ENCODE peak calls at places on chromosomes 12 and 14, in ten cellular contexts. One of them, this sample, is unnamed.

GRCh38 chr12:58922849-58923248 is 2.5 kb upstream of the LRIG3 start:
- DNase-seq in HT-29: no peak
- DNase-seq in mucosa of gallbladder: peak
- DNase-seq in activated CD4-positive, CD25-positive, alpha-beta regulatory T cell treated with anti-CD3 and anti-CD28 coated beads, Interleukin-2, amount 50 U/mL, for 16 hours: no peak
- DNase-seq in IMR-90: peak
- DNase-seq in T-helper 1 cell: no peak
- DNase-seq in ELR: peak
- DNase-seq in HuH-7: no peak
- DNase-seq in NCI-H1092: no peak
- DNase-seq in fibroblast of mammary gland: peak
- DNase-seq in this sample: no peak

GRCh38 chr14:30210630-30211029 is 283.0 kb upstream of the PRKD1 start:
- DNase-seq in IMR-90: peak
- DNase-seq in NCI-H1092: no peak
- DNase-seq in fibroblast of mammary gland: peak
- DNase-seq in ELR: peak
- DNase-seq in mucosa of gallbladder: no peak
- DNase-seq in HT-29: no peak
- DNase-seq in HuH-7: no peak
- DNase-seq in T-helper 1 cell: no peak
- DNase-seq in activated CD4-positive, CD25-positive, alpha-beta regulatory T cell treated with anti-CD3 and anti-CD28 coated beads, Interleukin-2, amount 50 U/mL, for 16 hours: no peak
- DNase-seq in this sample: no peak

GRCh38 chr12:120639771-120640721 is at the start of gene CABP1:
- DNase-seq in HuH-7: peak
- DNase-seq in mucosa of gallbladder: no peak
- DNase-seq in ELR: no peak
- DNase-seq in IMR-90: no peak
- DNase-seq in activated CD4-positive, CD25-positive, alpha-beta regulatory T cell treated with anti-CD3 and anti-CD28 coated beads, Interleukin-2, amount 50 U/mL, for 16 hours: peak
- DNase-seq in T-helper 1 cell: peak
- DNase-seq in HT-29: peak
- DNase-seq in fibroblast of mammary gland: no peak
- DNase-seq in NCI-H1092: no peak
- DNase-seq in this sample: peak

GRCh38 chr12:19131020-19131431 is 1.5 kb downstream of the PLEKHA5 start:
- DNase-seq in T-helper 1 cell: no peak
- DNase-seq in fibroblast of mammary gland: peak
- DNase-seq in activated CD4-positive, CD25-positive, alpha-beta regulatory T cell treated with anti-CD3 and anti-CD28 coated beads, Interleukin-2, amount 50 U/mL, for 16 hours: no peak
- DNase-seq in mucosa of gallbladder: peak
- DNase-seq in NCI-H1092: no peak
- DNase-seq in HuH-7: peak
- DNase-seq in ELR: peak
- DNase-seq in IMR-90: peak
- DNase-seq in HT-29: no peak
- DNase-seq in this sample: no peak

GRCh38 chr14:69190191-69190590 is 1.1 kb upstream of the EXD2 start:
- DNase-seq in mucosa of gallbladder: no peak
- DNase-seq in HT-29: no peak
- DNase-seq in activated CD4-positive, CD25-positive, alpha-beta regulatory T cell treated with anti-CD3 and anti-CD28 coated beads, Interleukin-2, amount 50 U/mL, for 16 hours: no peak
- DNase-seq in NCI-H1092: no peak
- DNase-seq in ELR: no peak
- DNase-seq in fibroblast of mammary gland: no peak
- DNase-seq in HuH-7: no peak
- DNase-seq in T-helper 1 cell: no peak
- DNase-seq in IMR-90: no peak
- DNase-seq in this sample: no peak

GRCh38 chr12:110012137-110012536 is 12.9 kb downstream of the ANKRD13A start:
- DNase-seq in fibroblast of mammary gland: peak
- DNase-seq in mucosa of gallbladder: no peak
- DNase-seq in ELR: no peak
- DNase-seq in IMR-90: no peak
- DNase-seq in HuH-7: no peak
- DNase-seq in NCI-H1092: no peak
- DNase-seq in T-helper 1 cell: no peak
- DNase-seq in HT-29: no peak
- DNase-seq in activated CD4-positive, CD25-positive, alpha-beta regulatory T cell treated with anti-CD3 and anti-CD28 coated beads, Interleukin-2, amount 50 U/mL, for 16 hours: no peak
- DNase-seq in this sample: no peak

GRCh38 chr12:46266869-46267617 is 1.8 kb downstream of the SLC38A1 start:
- DNase-seq in NCI-H1092: peak
- DNase-seq in HuH-7: no peak
- DNase-seq in IMR-90: peak
- DNase-seq in HT-29: peak
- DNase-seq in ELR: peak
- DNase-seq in activated CD4-positive, CD25-positive, alpha-beta regulatory T cell treated with anti-CD3 and anti-CD28 coated beads, Interleukin-2, amount 50 U/mL, for 16 hours: peak
- DNase-seq in fibroblast of mammary gland: peak
- DNase-seq in mucosa of gallbladder: peak
- DNase-seq in T-helper 1 cell: peak
- DNase-seq in this sample: peak

GRCh38 chr12:104742551-104742961 is 215.5 kb downstream of the SLC41A2 start:
- DNase-seq in HuH-7: no peak
- DNase-seq in NCI-H1092: peak
- DNase-seq in mucosa of gallbladder: no peak
- DNase-seq in HT-29: no peak
- DNase-seq in ELR: no peak
- DNase-seq in IMR-90: no peak
- DNase-seq in T-helper 1 cell: no peak
- DNase-seq in fibroblast of mammary gland: no peak
- DNase-seq in activated CD4-positive, CD25-positive, alpha-beta regulatory T cell treated with anti-CD3 and anti-CD28 coated beads, Interleukin-2, amount 50 U/mL, for 16 hours: no peak
- DNase-seq in this sample: no peak

GRCh38 chr14:95011449-95012020 is 145.8 kb downstream of the DICER1 start:
- DNase-seq in IMR-90: no peak
- DNase-seq in ELR: no peak
- DNase-seq in fibroblast of mammary gland: no peak
- DNase-seq in NCI-H1092: no peak
- DNase-seq in mucosa of gallbladder: no peak
- DNase-seq in HuH-7: no peak
- DNase-seq in activated CD4-positive, CD25-positive, alpha-beta regulatory T cell treated with anti-CD3 and anti-CD28 coated beads, Interleukin-2, amount 50 U/mL, for 16 hours: no peak
- DNase-seq in T-helper 1 cell: no peak
- DNase-seq in HT-29: no peak
- DNase-seq in this sample: no peak

GRCh38 chr12:28253175-28253641 is 63.0 kb downstream of the CCDC91 start:
- DNase-seq in HuH-7: no peak
- DNase-seq in fibroblast of mammary gland: peak
- DNase-seq in HT-29: no peak
- DNase-seq in IMR-90: peak
- DNase-seq in T-helper 1 cell: peak
- DNase-seq in activated CD4-positive, CD25-positive, alpha-beta regulatory T cell treated with anti-CD3 and anti-CD28 coated beads, Interleukin-2, amount 50 U/mL, for 16 hours: peak
- DNase-seq in NCI-H1092: no peak
- DNase-seq in mucosa of gallbladder: no peak
- DNase-seq in ELR: peak
- DNase-seq in this sample: no peak

GRCh38 chr14:52693004-52693403 is 2.4 kb downstream of the ERO1A start:
- DNase-seq in mucosa of gallbladder: no peak
- DNase-seq in fibroblast of mammary gland: no peak
- DNase-seq in NCI-H1092: no peak
- DNase-seq in ELR: no peak
- DNase-seq in IMR-90: no peak
- DNase-seq in T-helper 1 cell: no peak
- DNase-seq in activated CD4-positive, CD25-positive, alpha-beta regulatory T cell treated with anti-CD3 and anti-CD28 coated beads, Interleukin-2, amount 50 U/mL, for 16 hours: no peak
- DNase-seq in HuH-7: no peak
- DNase-seq in HT-29: no peak
- DNase-seq in this sample: no peak

GRCh38 chr12:30320561-30320960 is 375.1 kb downstream of the IPO8 start:
- DNase-seq in fibroblast of mammary gland: no peak
- DNase-seq in IMR-90: no peak
- DNase-seq in activated CD4-positive, CD25-positive, alpha-beta regulatory T cell treated with anti-CD3 and anti-CD28 coated beads, Interleukin-2, amount 50 U/mL, for 16 hours: no peak
- DNase-seq in NCI-H1092: no peak
- DNase-seq in mucosa of gallbladder: no peak
- DNase-seq in HuH-7: no peak
- DNase-seq in T-helper 1 cell: no peak
- DNase-seq in HT-29: no peak
- DNase-seq in ELR: no peak
- DNase-seq in this sample: no peak

GRCh38 chr14:32010561-32011188 is 66.4 kb upstream of the ARHGAP5 start:
- DNase-seq in IMR-90: peak
- DNase-seq in ELR: peak
- DNase-seq in NCI-H1092: no peak
- DNase-seq in mucosa of gallbladder: no peak
- DNase-seq in HuH-7: peak
- DNase-seq in activated CD4-positive, CD25-positive, alpha-beta regulatory T cell treated with anti-CD3 and anti-CD28 coated beads, Interleukin-2, amount 50 U/mL, for 16 hours: no peak
- DNase-seq in HT-29: peak
- DNase-seq in fibroblast of mammary gland: peak
- DNase-seq in T-helper 1 cell: no peak
- DNase-seq in this sample: no peak

GRCh38 chr14:101027291-101027690 is 123.8 kb upstream of the RTL1 start:
- DNase-seq in mucosa of gallbladder: no peak
- DNase-seq in activated CD4-positive, CD25-positive, alpha-beta regulatory T cell treated with anti-CD3 and anti-CD28 coated beads, Interleukin-2, amount 50 U/mL, for 16 hours: no peak
- DNase-seq in HT-29: no peak
- DNase-seq in fibroblast of mammary gland: no peak
- DNase-seq in T-helper 1 cell: no peak
- DNase-seq in NCI-H1092: no peak
- DNase-seq in IMR-90: no peak
- DNase-seq in ELR: no peak
- DNase-seq in HuH-7: no peak
- DNase-seq in this sample: no peak

GRCh38 chr14:69963966-69964365 is 84.8 kb downstream of the SMOC1 start:
- DNase-seq in NCI-H1092: no peak
- DNase-seq in activated CD4-positive, CD25-positive, alpha-beta regulatory T cell treated with anti-CD3 and anti-CD28 coated beads, Interleukin-2, amount 50 U/mL, for 16 hours: no peak
- DNase-seq in HuH-7: no peak
- DNase-seq in HT-29: no peak
- DNase-seq in IMR-90: no peak
- DNase-seq in fibroblast of mammary gland: no peak
- DNase-seq in mucosa of gallbladder: no peak
- DNase-seq in T-helper 1 cell: no peak
- DNase-seq in ELR: no peak
- DNase-seq in this sample: no peak

GRCh38 chr14:91220581-91221000 is 23.9 kb downstream of the GPR68 start:
- DNase-seq in T-helper 1 cell: no peak
- DNase-seq in mucosa of gallbladder: no peak
- DNase-seq in ELR: no peak
- DNase-seq in activated CD4-positive, CD25-positive, alpha-beta regulatory T cell treated with anti-CD3 and anti-CD28 coated beads, Interleukin-2, amount 50 U/mL, for 16 hours: no peak
- DNase-seq in HuH-7: no peak
- DNase-seq in NCI-H1092: no peak
- DNase-seq in HT-29: no peak
- DNase-seq in IMR-90: no peak
- DNase-seq in fibroblast of mammary gland: no peak
- DNase-seq in this sample: no peak

GRCh38 chr12:69471667-69472385 is 1.6 kb downstream of the FRS2 start:
- DNase-seq in activated CD4-positive, CD25-positive, alpha-beta regulatory T cell treated with anti-CD3 and anti-CD28 coated beads, Interleukin-2, amount 50 U/mL, for 16 hours: no peak
- DNase-seq in NCI-H1092: no peak
- DNase-seq in ELR: no peak
- DNase-seq in fibroblast of mammary gland: no peak
- DNase-seq in HT-29: no peak
- DNase-seq in mucosa of gallbladder: no peak
- DNase-seq in IMR-90: peak
- DNase-seq in HuH-7: no peak
- DNase-seq in T-helper 1 cell: no peak
- DNase-seq in this sample: no peak

GRCh38 chr12:57173683-57174082 is 26.3 kb upstream of the LRP1-AS start:
- DNase-seq in IMR-90: no peak
- DNase-seq in fibroblast of mammary gland: no peak
- DNase-seq in activated CD4-positive, CD25-positive, alpha-beta regulatory T cell treated with anti-CD3 and anti-CD28 coated beads, Interleukin-2, amount 50 U/mL, for 16 hours: no peak
- DNase-seq in T-helper 1 cell: no peak
- DNase-seq in HT-29: no peak
- DNase-seq in NCI-H1092: no peak
- DNase-seq in ELR: no peak
- DNase-seq in HuH-7: no peak
- DNase-seq in mucosa of gallbladder: no peak
- DNase-seq in this sample: no peak

GRCh38 chr14:24365600-24366374 is 2.2 kb upstream of the NFATC4 start:
- DNase-seq in mucosa of gallbladder: peak
- DNase-seq in T-helper 1 cell: peak
- DNase-seq in IMR-90: peak
- DNase-seq in fibroblast of mammary gland: peak
- DNase-seq in activated CD4-positive, CD25-positive, alpha-beta regulatory T cell treated with anti-CD3 and anti-CD28 coated beads, Interleukin-2, amount 50 U/mL, for 16 hours: peak
- DNase-seq in ELR: peak
- DNase-seq in HT-29: peak
- DNase-seq in NCI-H1092: peak
- DNase-seq in HuH-7: peak
- DNase-seq in this sample: peak

GRCh38 chr12:121196902-121197301 is 13.0 kb upstream of the P2RX4 start:
- DNase-seq in NCI-H1092: no peak
- DNase-seq in fibroblast of mammary gland: no peak
- DNase-seq in ELR: no peak
- DNase-seq in HT-29: no peak
- DNase-seq in mucosa of gallbladder: no peak
- DNase-seq in activated CD4-positive, CD25-positive, alpha-beta regulatory T cell treated with anti-CD3 and anti-CD28 coated beads, Interleukin-2, amount 50 U/mL, for 16 hours: no peak
- DNase-seq in T-helper 1 cell: no peak
- DNase-seq in IMR-90: no peak
- DNase-seq in HuH-7: no peak
- DNase-seq in this sample: no peak

GRCh38 chr12:2384533-2385328 is 331.9 kb downstream of the CACNA1C start:
- DNase-seq in IMR-90: peak
- DNase-seq in activated CD4-positive, CD25-positive, alpha-beta regulatory T cell treated with anti-CD3 and anti-CD28 coated beads, Interleukin-2, amount 50 U/mL, for 16 hours: no peak
- DNase-seq in T-helper 1 cell: no peak
- DNase-seq in fibroblast of mammary gland: peak
- DNase-seq in ELR: peak
- DNase-seq in HT-29: no peak
- DNase-seq in NCI-H1092: no peak
- DNase-seq in HuH-7: no peak
- DNase-seq in mucosa of gallbladder: no peak
- DNase-seq in this sample: no peak